ENCODE peak calls at places on chromosomes 12 and 14, in ten cellular contexts. One of them, this sample, is unnamed.

GRCh38 chr14:90551070-90551704 is 154.4 kb downstream of the CALM1 start:
- DNase-seq in GM12865: no peak
- DNase-seq in T follicular helper cell: no peak
- DNase-seq in fibroblast of lung: peak; percentile 66
- DNase-seq in AG08395: peak; percentile 64
- DNase-seq in anterior cingulate cortex: no peak
- DNase-seq in stimulated activated CD8-positive, alpha-beta memory T cell treated with anti-CD3 and anti-CD28 coated beads, Interleukin-7, amount 100 ng/mL, for 48 hours: no peak
- DNase-seq in small intestine: no peak
- DNase-seq in globus pallidus: no peak
- DNase-seq in hypothalamus: no peak
- DNase-seq in this sample: no peak

GRCh38 chr14:105602799-105603763 is 76.7 kb downstream of the TMEM121 start:
- DNase-seq in fibroblast of lung: no peak
- DNase-seq in GM12865: no peak
- DNase-seq in AG08395: no peak
- DNase-seq in stimulated activated CD8-positive, alpha-beta memory T cell treated with anti-CD3 and anti-CD28 coated beads, Interleukin-7, amount 100 ng/mL, for 48 hours: no peak
- DNase-seq in hypothalamus: no peak
- DNase-seq in globus pallidus: no peak
- DNase-seq in anterior cingulate cortex: no peak
- DNase-seq in small intestine: peak; percentile 65
- DNase-seq in T follicular helper cell: no peak
- DNase-seq in this sample: no peak

GRCh38 chr14:102202944-102203343 is 63.2 kb downstream of the WDR20 start:
- DNase-seq in AG08395: no peak
- DNase-seq in GM12865: no peak
- DNase-seq in anterior cingulate cortex: no peak
- DNase-seq in small intestine: no peak
- DNase-seq in stimulated activated CD8-positive, alpha-beta memory T cell treated with anti-CD3 and anti-CD28 coated beads, Interleukin-7, amount 100 ng/mL, for 48 hours: no peak
- DNase-seq in T follicular helper cell: no peak
- DNase-seq in fibroblast of lung: no peak
- DNase-seq in hypothalamus: no peak
- DNase-seq in globus pallidus: no peak
- DNase-seq in this sample: no peak

GRCh38 chr14:103056322-103057027 is 874 bp downstream of the CDC42BPB start:
- DNase-seq in AG08395: peak; percentile 78
- DNase-seq in anterior cingulate cortex: no peak
- DNase-seq in small intestine: peak; percentile 71
- DNase-seq in GM12865: peak; percentile 30
- DNase-seq in T follicular helper cell: no peak
- DNase-seq in hypothalamus: no peak
- DNase-seq in fibroblast of lung: peak; percentile 64
- DNase-seq in globus pallidus: no peak
- DNase-seq in stimulated activated CD8-positive, alpha-beta memory T cell treated with anti-CD3 and anti-CD28 coated beads, Interleukin-7, amount 100 ng/mL, for 48 hours: no peak
- DNase-seq in this sample: peak; percentile 11

GRCh38 chr12:116361404-116362223 is 84.1 kb upstream of the MED13L start:
- DNase-seq in small intestine: no peak
- DNase-seq in anterior cingulate cortex: no peak
- DNase-seq in T follicular helper cell: no peak
- DNase-seq in stimulated activated CD8-positive, alpha-beta memory T cell treated with anti-CD3 and anti-CD28 coated beads, Interleukin-7, amount 100 ng/mL, for 48 hours: no peak
- DNase-seq in hypothalamus: no peak
- DNase-seq in GM12865: peak; percentile 64
- DNase-seq in fibroblast of lung: no peak
- DNase-seq in AG08395: no peak
- DNase-seq in globus pallidus: no peak
- DNase-seq in this sample: no peak

GRCh38 chr12:109504068-109504467 is 26.6 kb downstream of the UBE3B start:
- DNase-seq in small intestine: no peak
- DNase-seq in globus pallidus: no peak
- DNase-seq in hypothalamus: no peak
- DNase-seq in GM12865: no peak
- DNase-seq in anterior cingulate cortex: no peak
- DNase-seq in AG08395: no peak
- DNase-seq in T follicular helper cell: no peak
- DNase-seq in stimulated activated CD8-positive, alpha-beta memory T cell treated with anti-CD3 and anti-CD28 coated beads, Interleukin-7, amount 100 ng/mL, for 48 hours: no peak
- DNase-seq in fibroblast of lung: no peak
- DNase-seq in this sample: no peak

GRCh38 chr14:99101826-99102461 is 170.1 kb downstream of the BCL11B start:
- DNase-seq in globus pallidus: no peak
- DNase-seq in GM12865: no peak
- DNase-seq in anterior cingulate cortex: no peak
- DNase-seq in stimulated activated CD8-positive, alpha-beta memory T cell treated with anti-CD3 and anti-CD28 coated beads, Interleukin-7, amount 100 ng/mL, for 48 hours: no peak
- DNase-seq in hypothalamus: no peak
- DNase-seq in AG08395: no peak
- DNase-seq in T follicular helper cell: no peak
- DNase-seq in small intestine: no peak
- DNase-seq in fibroblast of lung: no peak
- DNase-seq in this sample: no peak

GRCh38 chr14:47240755-47241437 is 434.5 kb downstream of the MDGA2 start:
- DNase-seq in hypothalamus: no peak
- DNase-seq in anterior cingulate cortex: no peak
- DNase-seq in fibroblast of lung: no peak
- DNase-seq in T follicular helper cell: no peak
- DNase-seq in GM12865: no peak
- DNase-seq in globus pallidus: no peak
- DNase-seq in stimulated activated CD8-positive, alpha-beta memory T cell treated with anti-CD3 and anti-CD28 coated beads, Interleukin-7, amount 100 ng/mL, for 48 hours: no peak
- DNase-seq in small intestine: no peak
- DNase-seq in AG08395: no peak
- DNase-seq in this sample: no peak

GRCh38 chr12:79409562-79409961 is 281.2 kb downstream of the PAWR start:
- DNase-seq in AG08395: peak; percentile 74
- DNase-seq in stimulated activated CD8-positive, alpha-beta memory T cell treated with anti-CD3 and anti-CD28 coated beads, Interleukin-7, amount 100 ng/mL, for 48 hours: no peak
- DNase-seq in small intestine: no peak
- DNase-seq in anterior cingulate cortex: no peak
- DNase-seq in hypothalamus: no peak
- DNase-seq in fibroblast of lung: peak; percentile 93
- DNase-seq in T follicular helper cell: no peak
- DNase-seq in GM12865: no peak
- DNase-seq in globus pallidus: no peak
- DNase-seq in this sample: no peak

GRCh38 chr14:78611796-78612571 is 441.8 kb downstream of the NRXN3 start:
- DNase-seq in stimulated activated CD8-positive, alpha-beta memory T cell treated with anti-CD3 and anti-CD28 coated beads, Interleukin-7, amount 100 ng/mL, for 48 hours: no peak
- DNase-seq in AG08395: no peak
- DNase-seq in T follicular helper cell: no peak
- DNase-seq in small intestine: no peak
- DNase-seq in hypothalamus: no peak
- DNase-seq in fibroblast of lung: no peak
- DNase-seq in GM12865: no peak
- DNase-seq in anterior cingulate cortex: no peak
- DNase-seq in globus pallidus: no peak
- DNase-seq in this sample: no peak

GRCh38 chr14:91373591-91374245 is 43.9 kb downstream of the CCDC88C start:
- DNase-seq in small intestine: peak; percentile 59
- DNase-seq in AG08395: no peak
- DNase-seq in GM12865: peak; percentile 92
- DNase-seq in fibroblast of lung: no peak
- DNase-seq in globus pallidus: no peak
- DNase-seq in stimulated activated CD8-positive, alpha-beta memory T cell treated with anti-CD3 and anti-CD28 coated beads, Interleukin-7, amount 100 ng/mL, for 48 hours: no peak
- DNase-seq in hypothalamus: no peak
- DNase-seq in T follicular helper cell: peak; percentile 52
- DNase-seq in anterior cingulate cortex: no peak
- DNase-seq in this sample: no peak

GRCh38 chr12:10940389-10940788 is 1.3 kb upstream of the TAS2R14 start:
- DNase-seq in T follicular helper cell: no peak
- DNase-seq in anterior cingulate cortex: no peak
- DNase-seq in hypothalamus: no peak
- DNase-seq in globus pallidus: no peak
- DNase-seq in GM12865: no peak
- DNase-seq in stimulated activated CD8-positive, alpha-beta memory T cell treated with anti-CD3 and anti-CD28 coated beads, Interleukin-7, amount 100 ng/mL, for 48 hours: no peak
- DNase-seq in fibroblast of lung: peak; percentile 94
- DNase-seq in small intestine: no peak
- DNase-seq in AG08395: peak; percentile 70
- DNase-seq in this sample: no peak

GRCh38 chr12:49345840-49346658 is 639 bp upstream of the DNAJC22 start:
- DNase-seq in T follicular helper cell: no peak
- DNase-seq in globus pallidus: no peak
- DNase-seq in stimulated activated CD8-positive, alpha-beta memory T cell treated with anti-CD3 and anti-CD28 coated beads, Interleukin-7, amount 100 ng/mL, for 48 hours: no peak
- DNase-seq in hypothalamus: no peak
- DNase-seq in anterior cingulate cortex: no peak
- DNase-seq in fibroblast of lung: no peak
- DNase-seq in AG08395: no peak
- DNase-seq in GM12865: no peak
- DNase-seq in small intestine: no peak
- DNase-seq in this sample: no peak

GRCh38 chr14:44657688-44658388 is 150.8 kb upstream of the FSCB start:
- DNase-seq in fibroblast of lung: peak; percentile 11
- DNase-seq in globus pallidus: peak; percentile 4
- DNase-seq in stimulated activated CD8-positive, alpha-beta memory T cell treated with anti-CD3 and anti-CD28 coated beads, Interleukin-7, amount 100 ng/mL, for 48 hours: no peak
- DNase-seq in hypothalamus: no peak
- DNase-seq in AG08395: no peak
- DNase-seq in small intestine: peak; percentile 1
- DNase-seq in GM12865: no peak
- DNase-seq in T follicular helper cell: no peak
- DNase-seq in anterior cingulate cortex: no peak
- DNase-seq in this sample: peak; percentile 5

GRCh38 chr12:126385785-126386184 is 1320.5 kb downstream of the AACS start:
- DNase-seq in AG08395: peak; percentile 64
- DNase-seq in globus pallidus: no peak
- DNase-seq in anterior cingulate cortex: no peak
- DNase-seq in GM12865: no peak
- DNase-seq in stimulated activated CD8-positive, alpha-beta memory T cell treated with anti-CD3 and anti-CD28 coated beads, Interleukin-7, amount 100 ng/mL, for 48 hours: no peak
- DNase-seq in small intestine: no peak
- DNase-seq in T follicular helper cell: no peak
- DNase-seq in hypothalamus: no peak
- DNase-seq in fibroblast of lung: peak; percentile 85
- DNase-seq in this sample: no peak

GRCh38 chr12:1835178-1836131 is 15.1 kb downstream of the LRTM2 start:
- DNase-seq in anterior cingulate cortex: no peak
- DNase-seq in AG08395: no peak
- DNase-seq in small intestine: no peak
- DNase-seq in stimulated activated CD8-positive, alpha-beta memory T cell treated with anti-CD3 and anti-CD28 coated beads, Interleukin-7, amount 100 ng/mL, for 48 hours: no peak
- DNase-seq in globus pallidus: no peak
- DNase-seq in fibroblast of lung: no peak
- DNase-seq in T follicular helper cell: no peak
- DNase-seq in GM12865: no peak
- DNase-seq in hypothalamus: no peak
- DNase-seq in this sample: no peak

GRCh38 chr12:51874486-51874885 is 13.4 kb upstream of the ANKRD33 start:
- DNase-seq in hypothalamus: no peak
- DNase-seq in AG08395: no peak
- DNase-seq in T follicular helper cell: no peak
- DNase-seq in fibroblast of lung: no peak
- DNase-seq in stimulated activated CD8-positive, alpha-beta memory T cell treated with anti-CD3 and anti-CD28 coated beads, Interleukin-7, amount 100 ng/mL, for 48 hours: no peak
- DNase-seq in anterior cingulate cortex: no peak
- DNase-seq in GM12865: no peak
- DNase-seq in globus pallidus: no peak
- DNase-seq in small intestine: no peak
- DNase-seq in this sample: no peak

GRCh38 chr12:102478416-102479098 is 1.8 kb downstream of the IGF1 start:
- DNase-seq in hypothalamus: no peak
- DNase-seq in AG08395: no peak
- DNase-seq in small intestine: peak; percentile 28
- DNase-seq in globus pallidus: no peak
- DNase-seq in stimulated activated CD8-positive, alpha-beta memory T cell treated with anti-CD3 and anti-CD28 coated beads, Interleukin-7, amount 100 ng/mL, for 48 hours: no peak
- DNase-seq in anterior cingulate cortex: no peak
- DNase-seq in GM12865: peak; percentile 84
- DNase-seq in fibroblast of lung: peak; percentile 41
- DNase-seq in T follicular helper cell: no peak
- DNase-seq in this sample: no peak

GRCh38 chr14:106489112-106489881 is 962.9 kb downstream of the TMEM121 start:
- DNase-seq in AG08395: no peak
- DNase-seq in small intestine: no peak
- DNase-seq in stimulated activated CD8-positive, alpha-beta memory T cell treated with anti-CD3 and anti-CD28 coated beads, Interleukin-7, amount 100 ng/mL, for 48 hours: peak; percentile 19
- DNase-seq in fibroblast of lung: no peak
- DNase-seq in globus pallidus: no peak
- DNase-seq in hypothalamus: no peak
- DNase-seq in T follicular helper cell: no peak
- DNase-seq in GM12865: no peak
- DNase-seq in anterior cingulate cortex: no peak
- DNase-seq in this sample: no peak

GRCh38 chr12:114447274-114447716 is 41.4 kb upstream of the TBX5 start:
- DNase-seq in stimulated activated CD8-positive, alpha-beta memory T cell treated with anti-CD3 and anti-CD28 coated beads, Interleukin-7, amount 100 ng/mL, for 48 hours: no peak
- DNase-seq in T follicular helper cell: no peak
- DNase-seq in GM12865: no peak
- DNase-seq in hypothalamus: no peak
- DNase-seq in AG08395: no peak
- DNase-seq in small intestine: no peak
- DNase-seq in anterior cingulate cortex: no peak
- DNase-seq in fibroblast of lung: no peak
- DNase-seq in globus pallidus: no peak
- DNase-seq in this sample: no peak

GRCh38 chr12:19382111-19382526 is 57.2 kb upstream of the AEBP2 start:
- DNase-seq in stimulated activated CD8-positive, alpha-beta memory T cell treated with anti-CD3 and anti-CD28 coated beads, Interleukin-7, amount 100 ng/mL, for 48 hours: peak; percentile 27
- DNase-seq in globus pallidus: no peak
- DNase-seq in hypothalamus: no peak
- DNase-seq in fibroblast of lung: peak; percentile 92
- DNase-seq in T follicular helper cell: no peak
- DNase-seq in anterior cingulate cortex: no peak
- DNase-seq in AG08395: peak; percentile 43
- DNase-seq in small intestine: no peak
- DNase-seq in GM12865: peak; percentile 83
- DNase-seq in this sample: no peak

GRCh38 chr12:28089363-28089762 is 100.9 kb upstream of the CCDC91 start:
- DNase-seq in small intestine: no peak
- DNase-seq in T follicular helper cell: no peak
- DNase-seq in GM12865: no peak
- DNase-seq in anterior cingulate cortex: no peak
- DNase-seq in globus pallidus: no peak
- DNase-seq in AG08395: peak; percentile 40
- DNase-seq in stimulated activated CD8-positive, alpha-beta memory T cell treated with anti-CD3 and anti-CD28 coated beads, Interleukin-7, amount 100 ng/mL, for 48 hours: no peak
- DNase-seq in hypothalamus: no peak
- DNase-seq in fibroblast of lung: peak; percentile 43
- DNase-seq in this sample: no peak

GRCh38 chr12:15688202-15688736 is 100.9 kb downstream of the EPS8 start:
- DNase-seq in fibroblast of lung: no peak
- DNase-seq in anterior cingulate cortex: peak; percentile 75
- DNase-seq in small intestine: peak; percentile 13
- DNase-seq in globus pallidus: peak; percentile 89
- DNase-seq in GM12865: peak; percentile 24
- DNase-seq in stimulated activated CD8-positive, alpha-beta memory T cell treated with anti-CD3 and anti-CD28 coated beads, Interleukin-7, amount 100 ng/mL, for 48 hours: no peak
- DNase-seq in hypothalamus: peak; percentile 68
- DNase-seq in T follicular helper cell: no peak
- DNase-seq in AG08395: no peak
- DNase-seq in this sample: no peak

GRCh38 chr12:7832059-7832696 is 40.5 kb downstream of the SLC2A14 start:
- DNase-seq in hypothalamus: no peak
- DNase-seq in T follicular helper cell: peak; percentile 3
- DNase-seq in stimulated activated CD8-positive, alpha-beta memory T cell treated with anti-CD3 and anti-CD28 coated beads, Interleukin-7, amount 100 ng/mL, for 48 hours: no peak
- DNase-seq in AG08395: peak; percentile 86
- DNase-seq in GM12865: peak; percentile 46
- DNase-seq in anterior cingulate cortex: no peak
- DNase-seq in small intestine: peak; percentile 35
- DNase-seq in globus pallidus: no peak
- DNase-seq in fibroblast of lung: peak; percentile 54
- DNase-seq in this sample: no peak

GRCh38 chr14:98803196-98803595 is 468.8 kb downstream of the BCL11B start:
- DNase-seq in hypothalamus: no peak
- DNase-seq in stimulated activated CD8-positive, alpha-beta memory T cell treated with anti-CD3 and anti-CD28 coated beads, Interleukin-7, amount 100 ng/mL, for 48 hours: no peak
- DNase-seq in AG08395: peak; percentile 50
- DNase-seq in T follicular helper cell: no peak
- DNase-seq in anterior cingulate cortex: no peak
- DNase-seq in GM12865: no peak
- DNase-seq in small intestine: no peak
- DNase-seq in globus pallidus: no peak
- DNase-seq in fibroblast of lung: no peak
- DNase-seq in this sample: no peak

GRCh38 chr14:96105921-96106441 is 66.8 kb downstream of the C14orf132 start:
- DNase-seq in hypothalamus: no peak
- DNase-seq in T follicular helper cell: no peak
- DNase-seq in globus pallidus: no peak
- DNase-seq in AG08395: no peak
- DNase-seq in fibroblast of lung: peak; percentile 66
- DNase-seq in GM12865: no peak
- DNase-seq in anterior cingulate cortex: no peak
- DNase-seq in stimulated activated CD8-positive, alpha-beta memory T cell treated with anti-CD3 and anti-CD28 coated beads, Interleukin-7, amount 100 ng/mL, for 48 hours: no peak
- DNase-seq in small intestine: peak; percentile 68
- DNase-seq in this sample: no peak

GRCh38 chr14:46769292-46769691 is 117.7 kb upstream of the RPL10L start:
- DNase-seq in GM12865: peak; percentile 62
- DNase-seq in AG08395: no peak
- DNase-seq in small intestine: no peak
- DNase-seq in anterior cingulate cortex: no peak
- DNase-seq in T follicular helper cell: no peak
- DNase-seq in globus pallidus: no peak
- DNase-seq in fibroblast of lung: no peak
- DNase-seq in stimulated activated CD8-positive, alpha-beta memory T cell treated with anti-CD3 and anti-CD28 coated beads, Interleukin-7, amount 100 ng/mL, for 48 hours: no peak
- DNase-seq in hypothalamus: no peak
- DNase-seq in this sample: no peak

GRCh38 chr12:27226319-27226984 is 17.6 kb upstream of the STK38L start:
- DNase-seq in stimulated activated CD8-positive, alpha-beta memory T cell treated with anti-CD3 and anti-CD28 coated beads, Interleukin-7, amount 100 ng/mL, for 48 hours: no peak
- DNase-seq in AG08395: no peak
- DNase-seq in T follicular helper cell: no peak
- DNase-seq in GM12865: no peak
- DNase-seq in globus pallidus: no peak
- DNase-seq in fibroblast of lung: peak; percentile 50
- DNase-seq in hypothalamus: peak; percentile 40
- DNase-seq in small intestine: peak; percentile 53
- DNase-seq in anterior cingulate cortex: peak; percentile 37
- DNase-seq in this sample: no peak